ENCODE peak calls at places on chromosomes 3 and 15, in nine cellular contexts. I is Daoy, R is foreskin melanocyte, T is astrocyte of the spinal cord, N is tibial nerve, U is GDM1, Z is posterior vena cava, W is NCI-H1694 treated with DMSO at 0.1 percent for 48 hours, X is BJ. V is an unnamed sample.

GRCh38 chr3:138378331-138378730 is 30.0 kb downstream of the MRAS start:
- DNase-seq in N (no peak), X (no peak), U (no peak), Z (peak; percentile 55), T (no peak), W (no peak), R (no peak), I (no peak), V (no peak)

GRCh38 chr3:27629381-27629780 is 92.7 kb downstream of the EOMES start:
- DNase-seq in T (no peak), N (no peak), W (no peak), X (no peak), R (no peak), Z (no peak), I (no peak), U (no peak), V (no peak)

GRCh38 chr15:45276851-45277250 is 24.8 kb downstream of the SLC28A2 start:
- DNase-seq in N (no peak), T (peak; percentile 6), W (peak; percentile 19), R (peak; percentile 44), U (no peak), Z (no peak), X (no peak), I (peak; percentile 6), V (peak; percentile 61)

GRCh38 chr15:25504307-25504706 is 65.5 kb upstream of the UBE3A start:
- DNase-seq in R (peak; percentile 73), U (peak; percentile 29), N (no peak), T (peak; percentile 62), I (peak; percentile 78), X (no peak), W (no peak), Z (no peak), V (peak; percentile 11)

GRCh38 chr3:114504941-114505632 is 211.3 kb downstream of the TIGIT start:
- DNase-seq in N (no peak), U (no peak), X (no peak), R (no peak), T (no peak), Z (no peak), I (peak; percentile 35), W (no peak), V (peak; percentile 53)

GRCh38 chr3:48507256-48508061 is 3.5 kb upstream of the SHISA5 start:
- DNase-seq in N (no peak), U (peak; percentile 58), I (peak; percentile 88), Z (peak; percentile 74), X (no peak), W (no peak), R (no peak), T (peak; percentile 77), V (peak; percentile 94)

GRCh38 chr3:38560284-38560683 is 64.1 kb downstream of the EXOG start:
- DNase-seq in X (no peak), N (no peak), T (no peak), U (no peak), I (no peak), R (no peak), W (no peak), Z (peak; percentile 52), V (no peak)

GRCh38 chr3:49803464-49804140 is 541 bp downstream of the INKA1 start:
- DNase-seq in Z (no peak), X (no peak), N (no peak), W (peak; percentile 19), T (no peak), I (peak; percentile 14), R (no peak), U (peak; percentile 77), V (no peak)

GRCh38 chr3:5240740-5241139 is 53.2 kb downstream of the EDEM1 start:
- DNase-seq in R (no peak), N (no peak), X (no peak), U (no peak), I (no peak), Z (no peak), W (no peak), T (no peak), V (no peak)

GRCh38 chr15:44295909-44296420 is 7.4 kb downstream of the GOLM2 start:
- DNase-seq in Z (no peak), R (no peak), U (no peak), W (no peak), X (no peak), N (no peak), I (no peak), T (no peak), V (no peak)

GRCh38 chr3:168071535-168071934 is 24.2 kb downstream of the GOLIM4 start:
- DNase-seq in R (no peak), W (no peak), Z (no peak), T (peak; percentile 91), N (no peak), U (no peak), I (peak; percentile 77), X (peak; percentile 88), V (peak; percentile 87)

GRCh38 chr3:69768436-69768835 is 29.2 kb downstream of the MITF start:
- DNase-seq in T (no peak), I (no peak), W (no peak), X (no peak), U (no peak), R (no peak), Z (no peak), N (no peak), V (no peak)

GRCh38 chr3:133833880-133834620 is 28.4 kb downstream of the SRPRB start:
- DNase-seq in R (no peak), X (no peak), T (no peak), W (no peak), Z (no peak), U (no peak), I (no peak), N (no peak), V (no peak)

GRCh38 chr15:58932791-58933310 is 628 bp downstream of the SLTM start:
- DNase-seq in W (no peak), N (no peak), I (no peak), U (no peak), T (peak; percentile 17), X (no peak), R (no peak), Z (no peak), V (peak; percentile 54)

GRCh38 chr3:101635954-101636798 is 40.8 kb downstream of the ZBTB11 start:
- DNase-seq in W (peak; percentile 65), U (peak; percentile 43), T (peak; percentile 22), N (no peak), X (no peak), R (peak; percentile 14), I (peak; percentile 57), Z (no peak), V (peak; percentile 42)